ENCODE peak calls at places on chromosomes 6 and 20, in four cellular contexts. O is ACHN, H is left cardiac atrium, B is NCI-H2029 treated with DMSO at 0.1 percent for 48 hours. W is an unnamed sample.

GRCh38 chr6:63764318-63764916 is 128.8 kb downstream of the PHF3 start:
- DNase-seq in O (peak), B (peak), H (no peak), W (no peak)

GRCh38 chr6:3353504-3353903 is 94.8 kb downstream of the PSMG4 start:
- DNase-seq in H (no peak), B (no peak), O (no peak), W (no peak)

GRCh38 chr6:56247654-56248122 is 308 bp upstream of the COL21A1 start:
- DNase-seq in B (no peak), H (no peak), O (no peak), W (no peak)

GRCh38 chr6:328184-328670 is 35.9 kb downstream of the DUSP22 start:
- DNase-seq in H (peak), B (no peak), O (peak), W (peak)

GRCh38 chr6:122014961-122015360 is 384.5 kb upstream of the HSF2 start:
- DNase-seq in H (no peak), O (no peak), B (no peak), W (no peak)

GRCh38 chr6:34663887-34664269 is 32.7 kb downstream of the ILRUN start:
- DNase-seq in B (no peak), O (no peak), H (no peak), W (no peak)

GRCh38 chr6:14088600-14089168 is 28.9 kb upstream of the CD83 start:
- DNase-seq in O (no peak), B (no peak), H (no peak), W (no peak)

GRCh38 chr20:58233881-58234528 is 5.6 kb upstream of the ANKRD60 start:
- DNase-seq in H (no peak), B (no peak), O (peak), W (peak)

GRCh38 chr6:16712250-16712930 is 48.9 kb downstream of the ATXN1 start:
- DNase-seq in H (no peak), O (peak), B (no peak), W (peak)

GRCh38 chr20:32433311-32434021 is 75.3 kb downstream of the ASXL1 start:
- DNase-seq in B (no peak), O (no peak), H (peak), W (no peak)

GRCh38 chr6:36444470-36444869 is 1.7 kb downstream of the KCTD20 start:
- DNase-seq in B (no peak), O (no peak), H (no peak), W (no peak)

GRCh38 chr6:6586671-6587526 is 1.6 kb upstream of the LY86 start:
- DNase-seq in O (no peak), H (no peak), B (no peak), W (no peak)

GRCh38 chr6:169165031-169165430 is 88.6 kb downstream of the THBS2 start:
- DNase-seq in B (no peak), O (no peak), H (no peak), W (no peak)

GRCh38 chr20:16125810-16126209 is 447.4 kb downstream of the KIF16B start:
- DNase-seq in O (no peak), H (no peak), B (no peak), W (no peak)

GRCh38 chr6:170130771-170131241 is 160.1 kb downstream of the DLL1 start:
- DNase-seq in H (no peak), O (no peak), B (no peak), W (peak)

GRCh38 chr6:43943781-43944250 is 173.8 kb downstream of the VEGFA start:
- DNase-seq in H (no peak), O (no peak), B (no peak), W (no peak)

GRCh38 chr6:79713701-79714322 is 82.7 kb downstream of the SH3BGRL2 start:
- DNase-seq in B (peak), O (peak), H (peak), W (peak)

GRCh38 chr20:32227316-32227715 is 19.6 kb downstream of the POFUT1 start:
- DNase-seq in H (no peak), B (no peak), O (no peak), W (no peak)

GRCh38 chr6:138824482-138825134 is 28.7 kb downstream of the ECT2L start:
- DNase-seq in H (no peak), O (no peak), B (no peak), W (peak)

GRCh38 chr6:81612136-81612535 is 140.3 kb downstream of the TENT5A start:
- DNase-seq in O (no peak), H (no peak), B (no peak), W (no peak)

GRCh38 chr6:43924222-43924702 is 154.3 kb downstream of the VEGFA start:
- DNase-seq in O (peak), H (no peak), B (no peak), W (peak)

GRCh38 chr20:50005378-50006020 is 22.7 kb downstream of the SNAI1 start:
- DNase-seq in H (no peak), B (no peak), O (no peak), W (no peak)

GRCh38 chr20:41145821-41146620 is 8.7 kb downstream of the PLCG1 start:
- DNase-seq in H (peak), O (no peak), B (no peak), W (no peak)